ENCODE peak calls at places on chromosomes 2 and 18, in eight cellular contexts. T, U, J, K, I, O, Z and Y are unnamed samples.

GRCh38 chr2:203594541-203594940 is 59.4 kb upstream of the RAPH1 start:
- DNase-seq in K (no peak), U (no peak), J (peak; percentile 37), T (peak; percentile 19), Z (peak; percentile 61), I (no peak), O (no peak), Y (no peak)

GRCh38 chr2:1546901-1547300 is 133.6 kb downstream of the TPO start:
- DNase-seq in U (no peak), T (no peak), I (no peak), O (no peak), K (no peak), Z (no peak), J (no peak), Y (no peak)

GRCh38 chr2:226694142-226694541 is 105.5 kb downstream of the IRS1 start:
- DNase-seq in T (no peak), K (no peak), U (no peak), Z (no peak), O (no peak), J (no peak), I (no peak), Y (no peak)

GRCh38 chr2:40187054-40187453 is 264.8 kb downstream of the SLC8A1 start:
- DNase-seq in Z (no peak), U (no peak), K (no peak), I (no peak), O (no peak), T (no peak), J (no peak), Y (no peak)

GRCh38 chr2:39949131-39949530 is 170.1 kb upstream of the THUMPD2 start:
- DNase-seq in J (no peak), U (no peak), I (no peak), O (no peak), K (no peak), Z (no peak), T (no peak), Y (no peak)

GRCh38 chr2:30932850-30933249 is 125.6 kb upstream of the CAPN13 start:
- DNase-seq in Z (no peak), U (no peak), T (no peak), J (no peak), K (no peak), O (no peak), I (no peak), Y (no peak)

GRCh38 chr2:236687296-236687955 is 117.8 kb downstream of the ACKR3 start:
- DNase-seq in K (no peak), O (no peak), U (no peak), J (peak; percentile 12), I (no peak), T (no peak), Z (no peak), Y (no peak)

GRCh38 chr2:69177785-69178636 is 165.0 kb downstream of the ANTXR1 start:
- DNase-seq in K (peak; percentile 73), T (peak; percentile 71), J (peak; percentile 97), Z (no peak), U (peak; percentile 94), I (no peak), O (no peak), Y (peak; percentile 21)

GRCh38 chr2:178806543-178806942 is 680 bp downstream of the TTN start:
- DNase-seq in J (no peak), O (no peak), U (no peak), Z (no peak), K (no peak), I (no peak), T (no peak), Y (no peak)

GRCh38 chr2:26628561-26629345 is 12.4 kb downstream of the CIB4 start:
- DNase-seq in J (no peak), I (no peak), K (peak; percentile 18), T (no peak), Z (no peak), U (no peak), O (no peak), Y (no peak)

GRCh38 chr2:32627901-32628645 is at the start of gene TTC27:
- DNase-seq in Z (peak; percentile 96), U (peak; percentile 97), I (peak; percentile 91), K (peak; percentile 97), J (peak; percentile 98), O (peak; percentile 84), T (peak; percentile 93), Y (peak; percentile 85)

GRCh38 chr18:63339920-63340484 is 20.4 kb upstream of the BCL2 start:
- DNase-seq in J (peak; percentile 68), K (no peak), T (no peak), U (no peak), I (peak; percentile 25), O (no peak), Z (peak; percentile 46), Y (no peak)

GRCh38 chr2:121184248-121184862 is 100.6 kb downstream of the TFCP2L1 start:
- DNase-seq in I (no peak), U (no peak), T (no peak), K (no peak), J (no peak), O (no peak), Z (peak; percentile 28), Y (no peak)

GRCh38 chr2:121186261-121186660 is 98.7 kb downstream of the TFCP2L1 start:
- DNase-seq in J (no peak), O (no peak), I (no peak), K (no peak), T (no peak), U (no peak), Z (no peak), Y (no peak)

GRCh38 chr2:121187351-121187921 is 97.6 kb downstream of the TFCP2L1 start:
- DNase-seq in U (no peak), K (no peak), J (no peak), Z (no peak), I (no peak), O (no peak), T (no peak), Y (no peak)

GRCh38 chr2:121185111-121185510 is 99.9 kb downstream of the TFCP2L1 start:
- DNase-seq in T (no peak), I (no peak), O (no peak), Z (no peak), K (no peak), U (no peak), J (no peak), Y (no peak)

DNA sequence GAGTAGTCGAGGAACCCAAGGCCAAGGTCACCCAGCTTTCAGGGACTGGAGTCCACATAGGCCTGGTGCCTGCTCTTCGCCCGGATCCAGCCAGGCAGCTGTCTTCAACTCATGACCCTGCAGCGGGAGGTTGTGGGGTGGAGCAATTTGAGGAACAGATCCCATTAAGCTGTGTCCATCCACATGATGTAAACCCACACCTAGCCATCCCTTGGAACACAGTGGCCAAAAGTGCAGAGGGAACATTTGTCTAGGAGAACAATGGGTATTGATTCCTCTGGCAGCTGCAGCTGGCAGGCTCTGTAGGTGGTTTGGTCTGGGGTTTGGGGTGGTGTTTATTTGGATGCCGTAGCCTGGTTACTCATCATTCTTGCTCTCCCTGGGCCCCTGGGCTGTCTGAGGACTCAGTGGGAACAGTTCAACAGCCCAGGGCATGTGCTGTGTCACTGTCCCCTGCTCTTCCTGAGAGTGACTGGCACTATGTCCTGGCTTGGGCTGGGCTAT is 99.4 kb downstream of the TFCP2L1 start:
- DNase-seq in Z (peak; percentile 83), U (no peak), K (no peak), J (peak; percentile 37), O (peak; percentile 31), T (peak; percentile 96), I (no peak), Y (no peak)
- H3K27ac ChIP-seq in Z (peak overlapping the region; percentile 65), U (no peak overlapping the region), K (no peak overlapping the region), J (no peak overlapping the region), O (peak overlapping the region; percentile 21), T (peak overlapping the region; percentile 89), I (no peak overlapping the region), Y (peak overlapping the region; percentile 40)

DNA sequence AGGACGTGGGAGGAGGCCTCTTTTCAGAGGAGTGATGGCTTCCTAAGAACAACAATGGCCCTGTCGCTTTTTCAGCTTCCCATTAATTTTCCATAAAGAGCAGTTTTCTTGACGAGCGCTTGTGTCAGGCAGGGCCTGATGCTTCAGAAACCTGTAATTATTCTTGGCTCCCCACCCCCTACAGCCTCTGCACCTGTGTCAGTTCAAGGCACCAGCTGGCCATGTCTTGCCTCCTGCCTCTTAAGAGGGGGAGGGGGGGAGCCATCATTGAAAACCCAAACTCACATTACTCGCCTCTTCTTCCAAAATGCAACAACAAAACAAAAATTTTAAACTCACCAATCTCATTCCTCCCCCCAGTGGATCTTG is 32.3 kb downstream of the KLF7 start:
- DNase-seq in Z (no peak), O (no peak), I (no peak), U (no peak), K (no peak), J (peak; percentile 34), T (no peak), Y (no peak)
- H3K27ac ChIP-seq in Z (peak overlapping the region; percentile 40), O (peak overlapping the region; percentile 70), I (no peak overlapping the region), U (peak overlapping the region; percentile 57), K (no peak overlapping the region), J (peak overlapping the region; percentile 71), T (no peak overlapping the region), Y (peak overlapping the region; percentile 63)

GRCh38 chr2:239150125-239151011 is 250.5 kb downstream of the HDAC4 start:
- DNase-seq in K (no peak), O (no peak), I (peak; percentile 28), Z (no peak), U (peak; percentile 9), T (no peak), J (no peak), Y (no peak)

GRCh38 chr2:239151201-239152131 is 249.4 kb downstream of the HDAC4 start:
- DNase-seq in Z (no peak), K (no peak), O (no peak), U (peak; percentile 12), T (no peak), I (no peak), J (peak; percentile 50), Y (no peak)

GRCh38 chr2:239153806-239154591 is 246.8 kb downstream of the HDAC4 start:
- DNase-seq in U (peak; percentile 9), I (no peak), T (no peak), J (no peak), O (no peak), Z (no peak), K (peak; percentile 34), Y (no peak)

GRCh38 chr2:239152916-239153305 is 247.9 kb downstream of the HDAC4 start:
- DNase-seq in T (no peak), K (no peak), J (no peak), U (peak; percentile 6), I (no peak), O (no peak), Z (no peak), Y (no peak)

DNA sequence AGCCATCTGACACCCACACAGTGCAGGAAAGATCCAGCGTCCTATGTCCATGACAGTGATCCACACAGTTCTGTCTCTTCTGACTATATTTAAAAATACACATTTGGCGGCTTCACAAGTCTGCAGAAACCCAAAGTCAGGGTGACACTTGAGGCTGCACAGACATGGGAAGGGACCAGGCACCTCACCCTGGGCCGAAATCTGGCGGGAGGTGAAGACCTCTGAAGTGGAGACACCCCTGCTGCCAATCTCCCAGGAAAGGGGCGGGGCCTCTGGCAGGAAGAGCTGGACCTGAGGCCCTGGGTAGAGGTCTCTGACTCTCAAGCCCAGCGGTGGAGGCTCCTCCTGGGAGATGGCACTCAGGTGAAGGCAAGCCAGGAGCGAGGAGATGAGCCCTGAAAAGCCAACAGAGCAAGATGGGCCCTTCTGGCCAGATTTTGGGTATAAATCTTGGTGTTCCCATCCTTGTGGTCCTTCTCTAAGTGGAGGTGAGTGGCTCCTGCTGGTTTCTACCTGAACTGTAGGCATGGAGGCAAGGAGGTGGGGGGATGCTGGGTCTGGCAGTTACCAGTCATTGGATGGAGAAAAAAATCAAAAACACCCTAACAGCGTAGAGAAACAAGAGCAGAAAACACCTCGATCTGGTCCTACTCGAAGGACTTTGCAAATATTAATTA is 248.4 kb downstream of the HDAC4 start:
- DNase-seq in I (no peak), T (no peak), Z (no peak), J (no peak), K (no peak), U (peak; percentile 14), O (no peak), Y (no peak)
- H3K27ac ChIP-seq in I (no peak overlapping the region), T (no peak overlapping the region), Z (no peak overlapping the region), J (no peak overlapping the region), K (no peak overlapping the region), U (no peak overlapping the region), O (no peak overlapping the region), Y (no peak overlapping the region)

GRCh38 chr2:141259683-141260082 is 871.1 kb downstream of the LRP1B start:
- DNase-seq in Z (no peak), O (no peak), K (no peak), T (no peak), U (no peak), I (no peak), J (no peak), Y (no peak)
- H3K27ac ChIP-seq in Z (no peak overlapping the region), O (no peak overlapping the region), K (no peak overlapping the region), T (no peak overlapping the region), U (no peak overlapping the region), I (no peak overlapping the region), J (no peak overlapping the region), Y (no peak overlapping the region)